ENCODE peak calls at places on chromosomes 7 and 10, in eight cellular contexts. B is mammary epithelial cell, D is DMS153, X is GM19239, S is Caki2, I is posterior cingulate gyrus, T is foreskin fibroblast, K is NCI-H1417. F is an unnamed sample.

GRCh38 chr7:92614586-92615237 is 24.5 kb upstream of the FAM133B start:
- DNase-seq in S (no peak), K (no peak), I (peak), T (peak), D (no peak), B (no peak), X (no peak), F (no peak)

GRCh38 chr10:61304751-61305150 is 148.4 kb downstream of the TMEM26 start:
- DNase-seq in S (no peak), T (peak), I (no peak), B (no peak), K (no peak), D (no peak), X (no peak), F (no peak)

GRCh38 chr10:93742633-93743349 is 14.9 kb upstream of the LGI1 start:
- DNase-seq in D (no peak), X (no peak), B (no peak), K (no peak), S (no peak), I (no peak), T (no peak), F (peak)

GRCh38 chr7:66352071-66352470 is 146.9 kb downstream of the TPST1 start:
- DNase-seq in X (no peak), B (peak), I (no peak), D (no peak), K (no peak), T (peak), S (peak), F (no peak)

GRCh38 chr7:19561121-19561805 is 147.6 kb downstream of the POLR1F start:
- DNase-seq in K (no peak), S (no peak), X (no peak), D (no peak), B (peak), T (peak), I (no peak), F (no peak)

GRCh38 chr7:23055582-23056178 is 41.8 kb upstream of the HYCC1 start:
- DNase-seq in K (peak), I (peak), D (peak), T (peak), X (peak), S (peak), B (peak), F (peak)

GRCh38 chr7:42274052-42274451 is 37.0 kb upstream of the GLI3 start:
- DNase-seq in D (no peak), X (no peak), K (no peak), T (peak), S (no peak), I (no peak), B (peak), F (no peak)

GRCh38 chr10:269440-270074 is 134.3 kb downstream of the ZMYND11 start:
- DNase-seq in D (no peak), T (no peak), B (no peak), I (no peak), S (no peak), K (no peak), X (no peak), F (no peak)

GRCh38 chr10:72754275-72755032 is 62.5 kb downstream of the MCU start:
- DNase-seq in K (no peak), X (no peak), D (no peak), S (no peak), I (no peak), T (no peak), B (peak), F (no peak)

GRCh38 chr10:45420453-45421192 is 46.6 kb downstream of the ALOX5 start:
- DNase-seq in K (peak), S (peak), D (peak), T (peak), B (peak), I (peak), X (peak), F (peak)

GRCh38 chr7:49775949-49776443 is 2.6 kb downstream of the VWC2 start:
- DNase-seq in S (no peak), T (no peak), I (peak), X (no peak), D (no peak), K (no peak), B (no peak), F (no peak)

GRCh38 chr10:55793024-55793423 is 568.0 kb downstream of the ZWINT start:
- DNase-seq in K (no peak), D (no peak), X (no peak), I (no peak), B (peak), T (no peak), S (no peak), F (no peak)

GRCh38 chr7:44638611-44639557 is 32.5 kb downstream of the OGDH start:
- DNase-seq in I (peak), K (no peak), T (peak), S (peak), D (peak), B (peak), X (peak), F (peak)

GRCh38 chr7:139687980-139688632 is 89.7 kb downstream of the HIPK2 start:
- DNase-seq in D (no peak), B (peak), K (no peak), I (peak), X (no peak), S (peak), T (peak), F (peak)

GRCh38 chr10:58641708-58642107 is 129.0 kb downstream of the BICC1 start:
- DNase-seq in X (no peak), I (no peak), S (no peak), K (no peak), B (peak), D (no peak), T (peak), F (no peak)

GRCh38 chr7:5543361-5543760 is 119.7 kb upstream of the TNRC18 start:
- DNase-seq in X (no peak), D (no peak), B (no peak), I (no peak), K (no peak), T (no peak), S (no peak), F (no peak)

GRCh38 chr10:71708897-71709882 is 10.4 kb downstream of the C10orf105 start:
- DNase-seq in S (no peak), T (no peak), I (no peak), X (no peak), K (no peak), D (no peak), B (no peak), F (peak)

GRCh38 chr7:143299840-143300239 is 11.7 kb downstream of the CASP2 start:
- DNase-seq in X (no peak), T (peak), K (no peak), S (no peak), D (no peak), I (peak), B (no peak), F (peak)

GRCh38 chr7:158606111-158606510 is 18.5 kb upstream of the PTPRN2 start:
- DNase-seq in K (no peak), I (no peak), B (no peak), X (no peak), T (peak), S (no peak), D (no peak), F (no peak)

GRCh38 chr10:1374501-1374900 is 318.3 kb downstream of the WDR37 start:
- DNase-seq in D (no peak), S (no peak), I (peak), K (peak), T (no peak), X (no peak), B (no peak), F (no peak)

GRCh38 chr7:144885453-144885852 is 49.6 kb upstream of the TPK1 start:
- DNase-seq in S (no peak), X (no peak), K (no peak), B (no peak), D (no peak), I (no peak), T (no peak), F (no peak)

GRCh38 chr7:96253441-96253840 is 68.5 kb downstream of the SLC25A13 start:
- DNase-seq in D (no peak), K (no peak), X (no peak), S (no peak), B (no peak), T (no peak), I (no peak), F (no peak)

GRCh38 chr10:68897336-68897741 is 3.8 kb upstream of the DDX50 start:
- DNase-seq in D (peak), I (peak), K (peak), T (peak), B (peak), S (peak), X (no peak), F (peak)

GRCh38 chr7:35849158-35849831 is 48.4 kb downstream of the SEPTIN7 start:
- DNase-seq in I (peak), K (no peak), B (peak), T (no peak), D (no peak), S (no peak), X (no peak), F (no peak)

GRCh38 chr7:119996634-119997033 is 276.3 kb upstream of the KCND2 start:
- DNase-seq in B (no peak), X (no peak), S (no peak), I (no peak), T (peak), K (no peak), D (no peak), F (peak)

GRCh38 chr10:44934416-44935200 is 23.5 kb downstream of the TMEM72 start:
- DNase-seq in D (no peak), K (no peak), X (no peak), T (no peak), S (no peak), B (no peak), I (peak), F (no peak)

GRCh38 chr10:120460776-120461175 is 3.7 kb downstream of the PLPP4 start:
- DNase-seq in X (no peak), I (no peak), D (no peak), S (peak), B (peak), K (no peak), T (peak), F (no peak)